ENCODE peak calls at places on chromosome 1, in seven cellular contexts. J, U, V, M, G, I and F are unnamed samples.

GRCh38 chr1:29172415-29172814 is 9.3 kb downstream of the SRSF4 start:
- DNase-seq in J (no peak), U (no peak), V (no peak), M (no peak), G (no peak), I (no peak), F (no peak)

GRCh38 chr1:224623743-224624333 is 7.7 kb downstream of the CNIH3 start:
- DNase-seq in J (peak), U (peak), V (peak), M (peak), G (peak), I (no peak), F (peak)

GRCh38 chr1:70290248-70290647 is 64.3 kb downstream of the ANKRD13C start:
- DNase-seq in J (no peak), U (no peak), V (peak), M (peak), G (peak), I (no peak), F (no peak)

GRCh38 chr1:45327644-45328515 is 1.2 kb downstream of the HPDL start:
- DNase-seq in J (peak), U (peak), V (no peak), M (no peak), G (no peak), I (no peak), F (no peak)

GRCh38 chr1:207828485-207829158 is 76.8 kb downstream of the CD46 start:
- DNase-seq in J (peak), U (peak), V (peak), M (peak), G (peak), I (peak), F (peak)

GRCh38 chr1:5915587-5916571 is 76.3 kb downstream of the NPHP4 start:
- DNase-seq in J (no peak), U (no peak), V (peak), M (peak), G (peak), I (peak), F (peak)

GRCh38 chr1:197850918-197851317 is 51.5 kb upstream of the C1orf53 start:
- DNase-seq in J (no peak), U (no peak), V (no peak), M (no peak), G (no peak), I (no peak), F (no peak)

GRCh38 chr1:161085165-161085564 is 4.2 kb downstream of the NECTIN4 start:
- DNase-seq in J (no peak), U (no peak), V (no peak), M (no peak), G (no peak), I (peak), F (no peak)

GRCh38 chr1:10939654-10940450 is 72.6 kb upstream of the TARDBP start:
- DNase-seq in J (peak), U (peak), V (no peak), M (peak), G (peak), I (no peak), F (peak)

GRCh38 chr1:229897540-229897939 is 169.5 kb upstream of the GALNT2 start:
- DNase-seq in J (no peak), U (no peak), V (no peak), M (no peak), G (no peak), I (no peak), F (no peak)

GRCh38 chr1:16396591-16396990 is 29.5 kb downstream of the SZRD1 start:
- DNase-seq in J (no peak), U (no peak), V (peak), M (peak), G (peak), I (no peak), F (no peak)

GRCh38 chr1:213585959-213586608 is 401.7 kb upstream of the PROX1 start:
- DNase-seq in J (no peak), U (no peak), V (no peak), M (no peak), G (no peak), I (no peak), F (no peak)

GRCh38 chr1:145785481-145785880 is 38.4 kb downstream of the RNF115 start:
- DNase-seq in J (no peak), U (no peak), V (peak), M (peak), G (peak), I (no peak), F (no peak)

GRCh38 chr1:34199927-34200326 is 23.2 kb downstream of the C1orf94 start:
- DNase-seq in J (no peak), U (no peak), V (no peak), M (peak), G (no peak), I (no peak), F (no peak)

GRCh38 chr1:25926731-25927496 is 20.7 kb upstream of the STMN1 start:
- DNase-seq in J (no peak), U (no peak), V (no peak), M (no peak), G (no peak), I (peak), F (no peak)

GRCh38 chr1:99680258-99680657 is 34.3 kb downstream of the PALMD start:
- DNase-seq in J (no peak), U (no peak), V (peak), M (peak), G (peak), I (no peak), F (no peak)

GRCh38 chr1:203422656-203423055 is 53.0 kb upstream of the PRELP start:
- DNase-seq in J (no peak), U (no peak), V (no peak), M (no peak), G (no peak), I (no peak), F (no peak)

GRCh38 chr1:246512635-246513034 is 5.6 kb upstream of the SMYD3 start:
- DNase-seq in J (no peak), U (no peak), V (no peak), M (no peak), G (no peak), I (no peak), F (no peak)

GRCh38 chr1:21899972-21900371 is 37.1 kb downstream of the HSPG2 start:
- DNase-seq in J (no peak), U (no peak), V (peak), M (no peak), G (peak), I (peak), F (no peak)

GRCh38 chr1:97190326-97190725 is 468.7 kb downstream of the PTBP2 start:
- DNase-seq in J (no peak), U (no peak), V (no peak), M (peak), G (peak), I (no peak), F (no peak)

GRCh38 chr1:33378976-33379375 is 51.9 kb downstream of the PHC2 start:
- DNase-seq in J (no peak), U (no peak), V (no peak), M (no peak), G (no peak), I (no peak), F (no peak)

GRCh38 chr1:227805606-227806197 is 9.8 kb upstream of the PRSS38 start:
- DNase-seq in J (no peak), U (no peak), V (no peak), M (peak), G (peak), I (no peak), F (no peak)

GRCh38 chr1:25687221-25688017 is 70.8 kb downstream of the MAN1C1 start:
- DNase-seq in J (no peak), U (no peak), V (no peak), M (no peak), G (no peak), I (no peak), F (no peak)

GRCh38 chr1:59422921-59423575 is 126.2 kb downstream of the FGGY start:
- DNase-seq in J (peak), U (no peak), V (peak), M (no peak), G (peak), I (no peak), F (no peak)

GRCh38 chr1:19597463-19598309 is 46.4 kb upstream of the NBL1 start:
- DNase-seq in J (no peak), U (no peak), V (peak), M (peak), G (peak), I (no peak), F (peak)

GRCh38 chr1:224592636-224593579 is 23.2 kb upstream of the CNIH3 start:
- DNase-seq in J (no peak), U (peak), V (no peak), M (peak), G (peak), I (no peak), F (peak)

GRCh38 chr1:48859429-48859828 is 82.7 kb upstream of the BEND5 start:
- DNase-seq in J (no peak), U (no peak), V (no peak), M (no peak), G (peak), I (no peak), F (no peak)

DNA sequence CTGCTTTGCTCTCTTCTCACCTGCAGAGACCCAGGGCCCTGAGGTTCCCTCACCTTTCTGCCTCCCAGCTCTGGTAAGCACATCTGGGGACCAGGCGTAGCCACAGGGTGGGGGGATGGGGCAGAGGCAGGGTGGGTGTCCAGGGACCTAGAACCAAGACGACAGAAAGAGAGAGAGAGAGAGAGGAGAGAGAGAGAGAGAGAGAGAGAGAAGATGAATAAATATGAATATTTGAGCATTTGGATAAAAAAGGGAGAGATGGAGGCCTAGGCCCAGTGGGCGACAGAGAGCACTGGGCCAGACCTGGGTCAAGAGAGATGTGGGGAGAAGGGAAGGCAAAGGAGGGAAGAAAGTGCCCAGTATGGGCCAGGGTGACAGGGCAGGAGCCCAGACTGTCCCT is 32.8 kb downstream of the FOXO6 start:
- DNase-seq in J (no peak), U (no peak), V (no peak), M (no peak), G (no peak), I (no peak), F (no peak)
- H3K4me3 ChIP-seq in J (no peak), U (no peak), V (no peak), M (no peak), G (no peak), I (no peak), F (no peak)

GRCh38 chr1:43302721-43303476 is 2.1 kb downstream of the TIE1 start:
- DNase-seq in J (peak), U (no peak), V (peak), M (peak), G (peak), I (no peak), F (no peak)

GRCh38 chr1:43304287-43304615 is 3.5 kb downstream of the TIE1 start:
- DNase-seq in J (no peak), U (no peak), V (peak), M (no peak), G (no peak), I (no peak), F (no peak)

GRCh38 chr1:43300661-43301094 is at the start of gene TIE1:
- DNase-seq in J (no peak), U (no peak), V (peak), M (no peak), G (peak), I (no peak), F (no peak)

GRCh38 chr1:43303477-43304286 is 2.9 kb downstream of the TIE1 start:
- DNase-seq in J (peak), U (no peak), V (peak), M (no peak), G (no peak), I (no peak), F (no peak)

GRCh38 chr1:43302226-43302625 is 1.4 kb downstream of the TIE1 start:
- DNase-seq in J (no peak), U (no peak), V (peak), M (no peak), G (no peak), I (no peak), F (no peak)
- H3K4me3 ChIP-seq in J (no peak), U (no peak), V (peak), M (no peak), G (no peak), I (no peak), F (no peak)

GRCh38 chr1:226034482-226034881 is 28.0 kb upstream of the H3-3A start:
- DNase-seq in J (peak), U (no peak), V (peak), M (peak), G (peak), I (no peak), F (no peak)

GRCh38 chr1:226035915-226036314 is 26.6 kb upstream of the H3-3A start:
- DNase-seq in J (no peak), U (no peak), V (no peak), M (no peak), G (no peak), I (no peak), F (no peak)

GRCh38 chr1:226029568-226030225 is 30.6 kb upstream of the SDE2 start:
- DNase-seq in J (peak), U (no peak), V (no peak), M (no peak), G (no peak), I (no peak), F (no peak)

GRCh38 chr1:226029093-226029496 is 30.0 kb upstream of the SDE2 start:
- DNase-seq in J (peak), U (no peak), V (no peak), M (no peak), G (no peak), I (no peak), F (no peak)

DNA sequence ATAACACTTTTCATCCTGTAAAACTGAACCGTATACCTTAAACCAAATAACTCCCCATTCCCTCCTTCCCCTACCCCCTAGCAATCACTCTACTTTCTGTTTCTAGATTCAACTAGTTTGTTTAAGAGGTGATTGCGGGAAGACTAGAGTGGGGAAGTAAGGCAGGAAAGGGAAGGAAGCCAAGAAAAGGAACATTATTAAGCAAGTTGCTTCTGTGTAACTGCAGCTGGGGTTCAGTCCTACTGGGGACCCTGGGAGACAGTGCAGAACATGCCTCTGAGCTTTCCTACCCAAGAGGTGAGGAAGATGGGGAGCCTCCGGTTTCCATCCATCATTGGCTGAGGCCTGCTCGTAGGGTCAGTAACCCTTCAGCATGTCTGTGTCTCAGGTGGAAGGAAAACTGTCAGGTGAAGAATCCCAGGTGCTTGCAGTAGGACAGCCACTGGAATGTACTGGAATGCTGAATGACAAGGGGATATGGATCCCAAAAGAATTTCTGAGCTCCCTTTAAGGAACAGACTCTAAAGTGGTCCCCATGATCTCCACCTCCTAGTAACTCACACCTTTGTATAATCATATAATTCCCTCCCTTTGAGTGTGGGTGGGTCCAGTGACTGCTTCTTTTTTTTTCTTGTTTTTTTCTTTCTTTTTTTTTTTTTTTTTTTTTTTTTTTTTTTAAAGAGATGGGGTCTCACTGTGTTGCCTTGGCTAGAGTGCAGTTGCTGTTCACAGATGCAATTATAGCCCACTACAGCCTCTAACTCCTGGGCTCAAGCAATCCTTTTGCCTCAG is 28.7 kb upstream of the H3-3A start:
- DNase-seq in J (no peak), U (no peak), V (no peak), M (no peak), G (no peak), I (no peak), F (no peak)
- H3K4me3 ChIP-seq in J (no peak), U (no peak), V (no peak), M (no peak), G (no peak), I (no peak), F (no peak)

GRCh38 chr1:77829851-77830250 is 50.4 kb downstream of the MIGA1 start:
- DNase-seq in J (no peak), U (no peak), V (peak), M (no peak), G (no peak), I (no peak), F (no peak)

GRCh38 chr1:77831566-77831965 is 52.1 kb downstream of the MIGA1 start:
- DNase-seq in J (no peak), U (no peak), V (no peak), M (peak), G (peak), I (no peak), F (no peak)

GRCh38 chr1:77831976-77832695 is 52.7 kb downstream of the MIGA1 start:
- DNase-seq in J (no peak), U (no peak), V (peak), M (peak), G (peak), I (no peak), F (no peak)

GRCh38 chr1:77832889-77833288 is 53.4 kb downstream of the MIGA1 start:
- DNase-seq in J (no peak), U (no peak), V (peak), M (peak), G (peak), I (no peak), F (no peak)

DNA sequence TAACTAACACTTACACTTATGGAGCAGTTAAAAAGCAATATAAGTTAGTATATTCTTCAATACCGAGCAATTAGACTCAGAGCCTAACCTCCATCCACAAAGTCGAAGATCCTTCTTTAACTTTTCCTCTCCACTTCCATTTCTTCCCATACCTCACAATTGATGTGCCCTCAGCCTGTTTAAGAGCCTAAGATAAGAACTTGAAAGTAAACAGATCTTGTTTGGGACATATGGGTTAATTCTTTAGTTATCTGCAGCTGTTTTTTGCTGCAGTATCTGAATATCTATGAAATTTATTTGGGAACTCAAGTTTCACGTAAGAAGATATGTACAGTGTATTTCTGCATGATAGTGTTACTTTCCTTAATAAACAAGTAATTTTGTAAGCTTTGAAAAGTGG is 51.5 kb downstream of the MIGA1 start:
- DNase-seq in J (no peak), U (no peak), V (peak), M (no peak), G (no peak), I (no peak), F (no peak)
- H3K4me3 ChIP-seq in J (no peak), U (no peak), V (no peak), M (no peak), G (no peak), I (no peak), F (no peak)

DNA sequence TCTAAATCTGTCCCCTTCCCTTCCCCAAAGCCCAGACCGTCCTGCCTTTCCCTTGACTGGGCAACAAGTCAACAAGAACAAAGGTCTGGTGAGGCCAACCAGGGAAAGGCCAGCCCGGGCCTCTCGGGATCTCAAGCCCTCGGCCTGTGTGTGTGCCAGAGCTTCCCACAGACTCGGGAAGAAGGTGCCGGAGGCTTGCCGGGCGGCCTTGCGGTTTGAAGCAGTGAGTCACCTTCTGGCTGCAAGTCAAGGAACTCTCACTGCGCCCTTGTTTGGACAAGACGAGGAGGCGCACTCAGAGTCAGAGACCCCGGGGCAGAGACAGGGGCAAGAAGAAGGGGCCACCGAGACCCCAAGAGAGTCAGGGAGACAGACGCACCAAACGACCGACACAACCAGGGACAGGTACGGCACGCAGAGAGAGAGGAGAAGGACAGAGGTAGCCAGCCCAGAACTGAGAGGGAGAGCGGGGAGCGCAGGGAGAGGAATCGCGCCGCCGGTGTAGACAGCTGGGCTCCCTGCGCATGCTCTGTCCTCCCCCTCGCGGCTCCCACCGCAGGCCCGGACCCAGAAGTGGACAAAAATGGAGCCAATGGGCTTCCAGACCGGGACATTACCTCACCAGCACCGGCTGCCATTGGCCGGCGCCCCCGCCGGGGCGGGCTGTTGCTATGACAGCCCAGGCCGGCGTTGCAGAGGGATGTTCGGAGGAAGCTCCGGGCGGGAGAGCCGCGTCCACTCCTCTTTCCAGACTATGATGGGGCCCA is 66.6 kb upstream of the LAPTM5 start:
- DNase-seq in J (peak), U (peak), V (peak), M (peak), G (peak), I (peak), F (peak)
- H3K4me3 ChIP-seq in J (peak), U (no peak), V (peak), M (peak), G (peak), I (peak), F (peak)